ENCODE peak calls at places on chromosome 10, in seven cellular contexts. O, X, S, E, D, V and F are unnamed samples.

GRCh38 chr10:14507156-14507555 is 176.4 kb upstream of the FRMD4A start:
- DNase-seq in S (no peak), V (no peak), E (no peak), X (peak; percentile 84), O (no peak), D (no peak), F (no peak)

GRCh38 chr10:92892706-92893054 is 44.4 kb downstream of the EXOC6 start:
- DNase-seq in X (no peak), E (no peak), S (no peak), V (no peak), D (no peak), O (no peak), F (no peak)

GRCh38 chr10:128059915-128060314 is 66.3 kb downstream of the MKI67 start:
- DNase-seq in X (no peak), E (no peak), D (no peak), O (no peak), S (no peak), V (no peak), F (no peak)

GRCh38 chr10:46236537-46236887 is 50.3 kb upstream of the ANTXRL start:
- DNase-seq in E (no peak), V (no peak), X (no peak), S (peak; percentile 59), D (no peak), O (no peak), F (no peak)

GRCh38 chr10:44853148-44853734 is 57.9 kb upstream of the TMEM72 start:
- DNase-seq in E (no peak), S (no peak), D (no peak), X (no peak), O (no peak), V (no peak), F (no peak)

GRCh38 chr10:44960482-44961230 is 1.1 kb downstream of the RASSF4 start:
- DNase-seq in X (no peak), V (no peak), E (no peak), O (no peak), S (peak; percentile 64), D (no peak), F (no peak)

GRCh38 chr10:71213761-71214440 is 1.5 kb downstream of the UNC5B start:
- DNase-seq in D (peak; percentile 33), E (no peak), O (no peak), S (peak; percentile 76), V (no peak), X (peak; percentile 51), F (peak; percentile 47)

GRCh38 chr10:12181065-12181775 is 14.5 kb downstream of the NUDT5 start:
- DNase-seq in S (no peak), V (no peak), E (peak; percentile 51), D (no peak), O (no peak), X (no peak), F (peak; percentile 34)

GRCh38 chr10:51231754-51232153 is 157.5 kb downstream of the PRKG1 start:
- DNase-seq in E (no peak), V (no peak), D (no peak), O (no peak), S (no peak), X (no peak), F (no peak)

GRCh38 chr10:5629789-5630436 is 36.5 kb downstream of the ASB13 start:
- DNase-seq in E (peak; percentile 83), X (peak; percentile 86), D (peak; percentile 74), S (peak; percentile 89), V (peak; percentile 17), O (no peak), F (peak; percentile 87)

GRCh38 chr10:110764378-110764777 is 107.3 kb upstream of the PDCD4 start:
- DNase-seq in D (no peak), X (no peak), V (no peak), E (no peak), O (no peak), S (no peak), F (peak; percentile 82)

GRCh38 chr10:117096559-117097201 is 41.4 kb downstream of the VAX1 start:
- DNase-seq in S (no peak), V (no peak), D (no peak), O (no peak), X (peak; percentile 1), E (no peak), F (no peak)

GRCh38 chr10:5581670-5582566 is 57.2 kb downstream of the CALML3 start:
- DNase-seq in O (no peak), X (no peak), V (no peak), S (peak; percentile 38), E (peak; percentile 24), D (no peak), F (no peak)

GRCh38 chr10:61438141-61438984 is 14.8 kb downstream of the TMEM26 start:
- DNase-seq in E (no peak), X (no peak), S (no peak), V (no peak), O (no peak), D (no peak), F (no peak)

GRCh38 chr10:80938920-80939319 is 401.2 kb downstream of the SH2D4B start:
- DNase-seq in D (no peak), O (no peak), V (no peak), E (no peak), S (no peak), X (no peak), F (no peak)

GRCh38 chr10:124739996-124740373 is 4.2 kb downstream of the FAM53B start:
- DNase-seq in X (no peak), E (no peak), D (no peak), S (peak; percentile 54), V (no peak), O (no peak), F (no peak)

GRCh38 chr10:49457686-49458085 is 61.8 kb upstream of the DRGX start:
- DNase-seq in X (no peak), O (no peak), S (no peak), E (no peak), V (no peak), D (no peak), F (no peak)

GRCh38 chr10:110206988-110207804 is at the start of gene MXI1:
- DNase-seq in O (peak; percentile 43), X (peak; percentile 81), E (peak; percentile 82), S (peak; percentile 89), V (peak; percentile 55), D (peak; percentile 80), F (peak; percentile 83)

GRCh38 chr10:119269737-119270136 is 62.4 kb downstream of the GRK5 start:
- DNase-seq in E (no peak), O (no peak), X (no peak), V (no peak), D (no peak), S (peak; percentile 28), F (no peak)

GRCh38 chr10:15719899-15720634 is at the start of gene ITGA8:
- DNase-seq in S (peak; percentile 85), O (no peak), V (no peak), E (no peak), X (peak; percentile 58), D (peak; percentile 20), F (peak; percentile 52)

GRCh38 chr10:49605177-49605938 is 4.8 kb upstream of the SLC18A3 start:
- DNase-seq in X (no peak), E (no peak), D (no peak), S (peak; percentile 29), O (no peak), V (no peak), F (no peak)

GRCh38 chr10:88754272-88754671 is 5.5 kb upstream of the LIPN start:
- DNase-seq in S (no peak), D (no peak), V (no peak), X (no peak), E (no peak), O (no peak), F (no peak)

GRCh38 chr10:104333728-104334373 is 4.4 kb downstream of the ITPRIP start:
- DNase-seq in X (no peak), E (no peak), O (no peak), D (no peak), V (no peak), S (peak; percentile 51), F (no peak)

GRCh38 chr10:44195120-44196007 is 189.5 kb downstream of the CXCL12 start:
- DNase-seq in S (peak; percentile 92), O (no peak), X (no peak), V (no peak), D (peak; percentile 28), E (no peak), F (peak; percentile 67)

GRCh38 chr10:35306852-35307251 is 29.5 kb upstream of the CCNY start:
- DNase-seq in S (no peak), O (no peak), V (no peak), X (peak; percentile 4), E (peak; percentile 64), D (no peak), F (no peak)

GRCh38 chr10:97703398-97704067 is 10.0 kb upstream of the MARVELD1 start:
- DNase-seq in D (no peak), S (peak; percentile 23), O (no peak), X (no peak), E (no peak), V (no peak), F (no peak)

GRCh38 chr10:79009144-79009543 is 59.6 kb upstream of the ZMIZ1 start:
- DNase-seq in O (no peak), S (no peak), D (no peak), X (no peak), V (no peak), E (no peak), F (no peak)

GRCh38 chr10:95176101-95176500 is 17.9 kb upstream of the ACSM6 start:
- DNase-seq in V (no peak), O (no peak), D (no peak), X (no peak), E (no peak), S (no peak), F (no peak)

GRCh38 chr10:114393482-114393881 is 10.8 kb downstream of the AFAP1L2 start:
- DNase-seq in D (no peak), S (no peak), V (no peak), X (no peak), E (no peak), O (no peak), F (no peak)

GRCh38 chr10:70921285-70921684 is 32.9 kb upstream of the PCBD1 start:
- DNase-seq in D (no peak), O (no peak), S (no peak), X (no peak), V (no peak), E (no peak), F (no peak)

GRCh38 chr10:49307921-49308320 is 9.0 kb downstream of the C10orf71 start:
- DNase-seq in E (no peak), D (no peak), O (no peak), X (no peak), V (no peak), S (peak; percentile 45), F (no peak)

GRCh38 chr10:57964371-57964770 is 303.3 kb downstream of the IPMK start:
- DNase-seq in D (no peak), V (peak; percentile 38), X (no peak), O (peak; percentile 37), E (no peak), S (no peak), F (peak; percentile 26)

GRCh38 chr10:30433286-30433778 is 652 bp upstream of the MAP3K8 start:
- DNase-seq in O (no peak), X (peak; percentile 12), S (peak; percentile 88), D (peak; percentile 59), V (no peak), E (peak; percentile 90), F (peak; percentile 86)

GRCh38 chr10:114304017-114304565 is 65.0 kb downstream of the VWA2 start:
- DNase-seq in X (peak; percentile 87), D (peak; percentile 79), E (peak; percentile 69), V (peak; percentile 49), S (peak; percentile 90), O (peak; percentile 56), F (peak; percentile 80)

GRCh38 chr10:31961675-31962074 is 33.0 kb upstream of the ARHGAP12 start:
- DNase-seq in S (no peak), X (no peak), D (peak; percentile 33), O (no peak), V (no peak), E (no peak), F (no peak)

GRCh38 chr10:52632591-52632990 is 140.0 kb downstream of the MBL2 start:
- DNase-seq in O (no peak), X (no peak), S (no peak), V (no peak), D (no peak), E (no peak), F (no peak)

GRCh38 chr10:21888959-21889358 is 114.6 kb downstream of the DNAJC1 start:
- DNase-seq in D (no peak), E (no peak), O (no peak), X (no peak), S (no peak), V (no peak), F (no peak)

GRCh38 chr10:62627985-62628384 is 176.5 kb upstream of the ADO start:
- DNase-seq in D (no peak), S (no peak), O (no peak), E (no peak), X (no peak), V (no peak), F (no peak)